ENCODE peak calls at places on chromosomes 4 and X, in eight cellular contexts. One of them, this sample, is unnamed.

GRCh38 chrX:151543706-151544105 is 19.8 kb upstream of the PASD1 start:
- DNase-seq in kidney: no peak
- DNase-seq in stimulated activated CD4-positive, alpha-beta T cell treated with anti-CD3 and anti-CD28 coated beads, Interleukin-4, amount 100 ng/mL, for 4 hours: no peak
- DNase-seq in A549: no peak
- DNase-seq in NCI-H1436 treated with DMSO at 0.1 percent for 48 hours: no peak
- DNase-seq in aorta: no peak
- DNase-seq in stimulated activated effector memory CD8-positive, alpha-beta T cell treated with anti-CD3 and anti-CD28 coated beads, Interleukin-12 subunit alpha, Interleukin-12 subunit beta, amount 100 ng/mL, for 72 hours: no peak
- DNase-seq in WTC11: no peak
- DNase-seq in this sample: no peak

GRCh38 chr4:5782829-5783476 is 72.0 kb downstream of the EVC start:
- DNase-seq in A549: no peak
- DNase-seq in NCI-H1436 treated with DMSO at 0.1 percent for 48 hours: no peak
- DNase-seq in kidney: peak; percentile 32
- DNase-seq in WTC11: no peak
- DNase-seq in stimulated activated effector memory CD8-positive, alpha-beta T cell treated with anti-CD3 and anti-CD28 coated beads, Interleukin-12 subunit alpha, Interleukin-12 subunit beta, amount 100 ng/mL, for 72 hours: no peak
- DNase-seq in aorta: no peak
- DNase-seq in stimulated activated CD4-positive, alpha-beta T cell treated with anti-CD3 and anti-CD28 coated beads, Interleukin-4, amount 100 ng/mL, for 4 hours: no peak
- DNase-seq in this sample: peak; percentile 29

GRCh38 chrX:16678689-16679088 is 28.7 kb downstream of the S100G start:
- DNase-seq in NCI-H1436 treated with DMSO at 0.1 percent for 48 hours: no peak
- DNase-seq in A549: no peak
- DNase-seq in WTC11: no peak
- DNase-seq in kidney: peak; percentile 49
- DNase-seq in stimulated activated effector memory CD8-positive, alpha-beta T cell treated with anti-CD3 and anti-CD28 coated beads, Interleukin-12 subunit alpha, Interleukin-12 subunit beta, amount 100 ng/mL, for 72 hours: no peak
- DNase-seq in stimulated activated CD4-positive, alpha-beta T cell treated with anti-CD3 and anti-CD28 coated beads, Interleukin-4, amount 100 ng/mL, for 4 hours: no peak
- DNase-seq in aorta: no peak
- DNase-seq in this sample: no peak

GRCh38 chrX:68498044-68498507 is 775 bp upstream of the YIPF6 start:
- DNase-seq in aorta: no peak
- DNase-seq in WTC11: no peak
- DNase-seq in A549: peak; percentile 25
- DNase-seq in stimulated activated effector memory CD8-positive, alpha-beta T cell treated with anti-CD3 and anti-CD28 coated beads, Interleukin-12 subunit alpha, Interleukin-12 subunit beta, amount 100 ng/mL, for 72 hours: no peak
- DNase-seq in NCI-H1436 treated with DMSO at 0.1 percent for 48 hours: no peak
- DNase-seq in stimulated activated CD4-positive, alpha-beta T cell treated with anti-CD3 and anti-CD28 coated beads, Interleukin-4, amount 100 ng/mL, for 4 hours: no peak
- DNase-seq in kidney: no peak
- DNase-seq in this sample: no peak

GRCh38 chr4:174714393-174715211 is 114.4 kb downstream of the GLRA3 start:
- DNase-seq in aorta: no peak
- DNase-seq in NCI-H1436 treated with DMSO at 0.1 percent for 48 hours: no peak
- DNase-seq in stimulated activated CD4-positive, alpha-beta T cell treated with anti-CD3 and anti-CD28 coated beads, Interleukin-4, amount 100 ng/mL, for 4 hours: no peak
- DNase-seq in A549: peak; percentile 36
- DNase-seq in WTC11: peak; percentile 53
- DNase-seq in stimulated activated effector memory CD8-positive, alpha-beta T cell treated with anti-CD3 and anti-CD28 coated beads, Interleukin-12 subunit alpha, Interleukin-12 subunit beta, amount 100 ng/mL, for 72 hours: no peak
- DNase-seq in kidney: no peak
- DNase-seq in this sample: no peak

GRCh38 chr4:25769251-25769650 is 93.5 kb downstream of the SEL1L3 start:
- DNase-seq in stimulated activated effector memory CD8-positive, alpha-beta T cell treated with anti-CD3 and anti-CD28 coated beads, Interleukin-12 subunit alpha, Interleukin-12 subunit beta, amount 100 ng/mL, for 72 hours: no peak
- DNase-seq in aorta: no peak
- DNase-seq in A549: no peak
- DNase-seq in stimulated activated CD4-positive, alpha-beta T cell treated with anti-CD3 and anti-CD28 coated beads, Interleukin-4, amount 100 ng/mL, for 4 hours: no peak
- DNase-seq in kidney: no peak
- DNase-seq in NCI-H1436 treated with DMSO at 0.1 percent for 48 hours: no peak
- DNase-seq in WTC11: no peak
- DNase-seq in this sample: no peak

GRCh38 chr4:107379054-107379869 is 340.8 kb downstream of the PAPSS1 start:
- DNase-seq in NCI-H1436 treated with DMSO at 0.1 percent for 48 hours: no peak
- DNase-seq in WTC11: no peak
- DNase-seq in stimulated activated effector memory CD8-positive, alpha-beta T cell treated with anti-CD3 and anti-CD28 coated beads, Interleukin-12 subunit alpha, Interleukin-12 subunit beta, amount 100 ng/mL, for 72 hours: no peak
- DNase-seq in kidney: no peak
- DNase-seq in aorta: no peak
- DNase-seq in stimulated activated CD4-positive, alpha-beta T cell treated with anti-CD3 and anti-CD28 coated beads, Interleukin-4, amount 100 ng/mL, for 4 hours: no peak
- DNase-seq in A549: no peak
- DNase-seq in this sample: no peak

GRCh38 chrX:9147631-9148189 is 113.8 kb upstream of the FAM9B start:
- DNase-seq in stimulated activated CD4-positive, alpha-beta T cell treated with anti-CD3 and anti-CD28 coated beads, Interleukin-4, amount 100 ng/mL, for 4 hours: no peak
- DNase-seq in stimulated activated effector memory CD8-positive, alpha-beta T cell treated with anti-CD3 and anti-CD28 coated beads, Interleukin-12 subunit alpha, Interleukin-12 subunit beta, amount 100 ng/mL, for 72 hours: no peak
- DNase-seq in NCI-H1436 treated with DMSO at 0.1 percent for 48 hours: no peak
- DNase-seq in kidney: no peak
- DNase-seq in A549: no peak
- DNase-seq in aorta: no peak
- DNase-seq in WTC11: peak; percentile 24
- DNase-seq in this sample: no peak

GRCh38 chrX:16488959-16489358 is 161.0 kb upstream of the S100G start:
- DNase-seq in aorta: no peak
- DNase-seq in kidney: no peak
- DNase-seq in WTC11: no peak
- DNase-seq in A549: no peak
- DNase-seq in NCI-H1436 treated with DMSO at 0.1 percent for 48 hours: no peak
- DNase-seq in stimulated activated CD4-positive, alpha-beta T cell treated with anti-CD3 and anti-CD28 coated beads, Interleukin-4, amount 100 ng/mL, for 4 hours: no peak
- DNase-seq in stimulated activated effector memory CD8-positive, alpha-beta T cell treated with anti-CD3 and anti-CD28 coated beads, Interleukin-12 subunit alpha, Interleukin-12 subunit beta, amount 100 ng/mL, for 72 hours: no peak
- DNase-seq in this sample: no peak

GRCh38 chr4:122129061-122129460 is 23.1 kb upstream of the BLTP1 start:
- DNase-seq in stimulated activated CD4-positive, alpha-beta T cell treated with anti-CD3 and anti-CD28 coated beads, Interleukin-4, amount 100 ng/mL, for 4 hours: no peak
- DNase-seq in aorta: no peak
- DNase-seq in WTC11: no peak
- DNase-seq in kidney: no peak
- DNase-seq in A549: no peak
- DNase-seq in stimulated activated effector memory CD8-positive, alpha-beta T cell treated with anti-CD3 and anti-CD28 coated beads, Interleukin-12 subunit alpha, Interleukin-12 subunit beta, amount 100 ng/mL, for 72 hours: no peak
- DNase-seq in NCI-H1436 treated with DMSO at 0.1 percent for 48 hours: no peak
- DNase-seq in this sample: no peak

GRCh38 chr4:182885738-182886077 is 31.5 kb downstream of the DCTD start:
- DNase-seq in aorta: no peak
- DNase-seq in WTC11: no peak
- DNase-seq in NCI-H1436 treated with DMSO at 0.1 percent for 48 hours: no peak
- DNase-seq in stimulated activated effector memory CD8-positive, alpha-beta T cell treated with anti-CD3 and anti-CD28 coated beads, Interleukin-12 subunit alpha, Interleukin-12 subunit beta, amount 100 ng/mL, for 72 hours: no peak
- DNase-seq in A549: no peak
- DNase-seq in stimulated activated CD4-positive, alpha-beta T cell treated with anti-CD3 and anti-CD28 coated beads, Interleukin-4, amount 100 ng/mL, for 4 hours: no peak
- DNase-seq in kidney: no peak
- DNase-seq in this sample: no peak

GRCh38 chr4:6201580-6202091 is 1.3 kb upstream of the JAKMIP1 start:
- DNase-seq in kidney: peak; percentile 37
- DNase-seq in stimulated activated CD4-positive, alpha-beta T cell treated with anti-CD3 and anti-CD28 coated beads, Interleukin-4, amount 100 ng/mL, for 4 hours: no peak
- DNase-seq in A549: no peak
- DNase-seq in aorta: no peak
- DNase-seq in WTC11: no peak
- DNase-seq in NCI-H1436 treated with DMSO at 0.1 percent for 48 hours: no peak
- DNase-seq in stimulated activated effector memory CD8-positive, alpha-beta T cell treated with anti-CD3 and anti-CD28 coated beads, Interleukin-12 subunit alpha, Interleukin-12 subunit beta, amount 100 ng/mL, for 72 hours: no peak
- DNase-seq in this sample: no peak

GRCh38 chr4:66568001-66568400 is 897.7 kb upstream of the EPHA5 start:
- DNase-seq in NCI-H1436 treated with DMSO at 0.1 percent for 48 hours: no peak
- DNase-seq in stimulated activated CD4-positive, alpha-beta T cell treated with anti-CD3 and anti-CD28 coated beads, Interleukin-4, amount 100 ng/mL, for 4 hours: no peak
- DNase-seq in stimulated activated effector memory CD8-positive, alpha-beta T cell treated with anti-CD3 and anti-CD28 coated beads, Interleukin-12 subunit alpha, Interleukin-12 subunit beta, amount 100 ng/mL, for 72 hours: no peak
- DNase-seq in A549: no peak
- DNase-seq in aorta: no peak
- DNase-seq in WTC11: no peak
- DNase-seq in kidney: no peak
- DNase-seq in this sample: no peak

GRCh38 chr4:124318292-124318691 is 394.2 kb downstream of the ANKRD50 start:
- DNase-seq in stimulated activated CD4-positive, alpha-beta T cell treated with anti-CD3 and anti-CD28 coated beads, Interleukin-4, amount 100 ng/mL, for 4 hours: no peak
- DNase-seq in aorta: no peak
- DNase-seq in WTC11: no peak
- DNase-seq in stimulated activated effector memory CD8-positive, alpha-beta T cell treated with anti-CD3 and anti-CD28 coated beads, Interleukin-12 subunit alpha, Interleukin-12 subunit beta, amount 100 ng/mL, for 72 hours: no peak
- DNase-seq in NCI-H1436 treated with DMSO at 0.1 percent for 48 hours: no peak
- DNase-seq in kidney: no peak
- DNase-seq in A549: no peak
- DNase-seq in this sample: no peak

GRCh38 chr4:145709336-145709735 is 29.4 kb downstream of the C4orf51 start:
- DNase-seq in A549: no peak
- DNase-seq in stimulated activated effector memory CD8-positive, alpha-beta T cell treated with anti-CD3 and anti-CD28 coated beads, Interleukin-12 subunit alpha, Interleukin-12 subunit beta, amount 100 ng/mL, for 72 hours: no peak
- DNase-seq in WTC11: no peak
- DNase-seq in aorta: no peak
- DNase-seq in NCI-H1436 treated with DMSO at 0.1 percent for 48 hours: peak; percentile 86
- DNase-seq in kidney: no peak
- DNase-seq in stimulated activated CD4-positive, alpha-beta T cell treated with anti-CD3 and anti-CD28 coated beads, Interleukin-4, amount 100 ng/mL, for 4 hours: no peak
- DNase-seq in this sample: peak; percentile 52

GRCh38 chrX:77446840-77447239 is 349 bp upstream of the FGF16 start:
- DNase-seq in stimulated activated CD4-positive, alpha-beta T cell treated with anti-CD3 and anti-CD28 coated beads, Interleukin-4, amount 100 ng/mL, for 4 hours: no peak
- DNase-seq in NCI-H1436 treated with DMSO at 0.1 percent for 48 hours: no peak
- DNase-seq in WTC11: no peak
- DNase-seq in A549: no peak
- DNase-seq in kidney: no peak
- DNase-seq in stimulated activated effector memory CD8-positive, alpha-beta T cell treated with anti-CD3 and anti-CD28 coated beads, Interleukin-12 subunit alpha, Interleukin-12 subunit beta, amount 100 ng/mL, for 72 hours: no peak
- DNase-seq in aorta: no peak
- DNase-seq in this sample: no peak

GRCh38 chrX:129945131-129945530 is 37.3 kb upstream of the BCORL1 start:
- DNase-seq in NCI-H1436 treated with DMSO at 0.1 percent for 48 hours: no peak
- DNase-seq in aorta: no peak
- DNase-seq in stimulated activated effector memory CD8-positive, alpha-beta T cell treated with anti-CD3 and anti-CD28 coated beads, Interleukin-12 subunit alpha, Interleukin-12 subunit beta, amount 100 ng/mL, for 72 hours: no peak
- DNase-seq in WTC11: no peak
- DNase-seq in A549: no peak
- DNase-seq in kidney: no peak
- DNase-seq in stimulated activated CD4-positive, alpha-beta T cell treated with anti-CD3 and anti-CD28 coated beads, Interleukin-4, amount 100 ng/mL, for 4 hours: no peak
- DNase-seq in this sample: no peak

GRCh38 chr4:16887887-16888286 is 10.6 kb downstream of the LDB2 start:
- DNase-seq in NCI-H1436 treated with DMSO at 0.1 percent for 48 hours: no peak
- DNase-seq in stimulated activated CD4-positive, alpha-beta T cell treated with anti-CD3 and anti-CD28 coated beads, Interleukin-4, amount 100 ng/mL, for 4 hours: no peak
- DNase-seq in kidney: no peak
- DNase-seq in WTC11: no peak
- DNase-seq in A549: no peak
- DNase-seq in aorta: no peak
- DNase-seq in stimulated activated effector memory CD8-positive, alpha-beta T cell treated with anti-CD3 and anti-CD28 coated beads, Interleukin-12 subunit alpha, Interleukin-12 subunit beta, amount 100 ng/mL, for 72 hours: no peak
- DNase-seq in this sample: no peak

GRCh38 chrX:11423362-11423818 is 130.2 kb downstream of the AMELX start:
- DNase-seq in stimulated activated CD4-positive, alpha-beta T cell treated with anti-CD3 and anti-CD28 coated beads, Interleukin-4, amount 100 ng/mL, for 4 hours: no peak
- DNase-seq in A549: no peak
- DNase-seq in stimulated activated effector memory CD8-positive, alpha-beta T cell treated with anti-CD3 and anti-CD28 coated beads, Interleukin-12 subunit alpha, Interleukin-12 subunit beta, amount 100 ng/mL, for 72 hours: no peak
- DNase-seq in WTC11: no peak
- DNase-seq in kidney: no peak
- DNase-seq in NCI-H1436 treated with DMSO at 0.1 percent for 48 hours: no peak
- DNase-seq in aorta: no peak
- DNase-seq in this sample: no peak

GRCh38 chrX:44094821-44095530 is 121.8 kb upstream of the NDP start:
- DNase-seq in stimulated activated CD4-positive, alpha-beta T cell treated with anti-CD3 and anti-CD28 coated beads, Interleukin-4, amount 100 ng/mL, for 4 hours: no peak
- DNase-seq in stimulated activated effector memory CD8-positive, alpha-beta T cell treated with anti-CD3 and anti-CD28 coated beads, Interleukin-12 subunit alpha, Interleukin-12 subunit beta, amount 100 ng/mL, for 72 hours: no peak
- DNase-seq in aorta: no peak
- DNase-seq in kidney: no peak
- DNase-seq in WTC11: no peak
- DNase-seq in NCI-H1436 treated with DMSO at 0.1 percent for 48 hours: no peak
- DNase-seq in A549: no peak
- DNase-seq in this sample: no peak

GRCh38 chrX:52933976-52934703 is 24.2 kb downstream of the FAM156A start:
- DNase-seq in NCI-H1436 treated with DMSO at 0.1 percent for 48 hours: no peak
- DNase-seq in stimulated activated CD4-positive, alpha-beta T cell treated with anti-CD3 and anti-CD28 coated beads, Interleukin-4, amount 100 ng/mL, for 4 hours: no peak
- DNase-seq in kidney: no peak
- DNase-seq in WTC11: no peak
- DNase-seq in stimulated activated effector memory CD8-positive, alpha-beta T cell treated with anti-CD3 and anti-CD28 coated beads, Interleukin-12 subunit alpha, Interleukin-12 subunit beta, amount 100 ng/mL, for 72 hours: no peak
- DNase-seq in A549: no peak
- DNase-seq in aorta: no peak
- DNase-seq in this sample: peak; percentile 63